ENCODE peak calls at places on chromosomes 1 and 21, in five cellular contexts. One of them, this sample, is unnamed.

GRCh38 chr1:11875094-11875493 is 16.3 kb upstream of the NPPB start:
- DNase-seq in fibroblast of the aortic adventitia: no peak
- DNase-seq in fibroblast of mammary gland: no peak
- DNase-seq in GM23338: peak
- DNase-seq in choroid plexus epithelial cell: no peak
- DNase-seq in this sample: no peak

GRCh38 chr1:18936814-18937481 is 19.5 kb downstream of the IFFO2 start:
- DNase-seq in fibroblast of the aortic adventitia: no peak
- DNase-seq in fibroblast of mammary gland: no peak
- DNase-seq in GM23338: no peak
- DNase-seq in choroid plexus epithelial cell: no peak
- DNase-seq in this sample: no peak

GRCh38 chr1:22412932-22413727 is 38.5 kb upstream of the ZBTB40 start:
- DNase-seq in fibroblast of the aortic adventitia: peak
- DNase-seq in fibroblast of mammary gland: peak
- DNase-seq in GM23338: no peak
- DNase-seq in choroid plexus epithelial cell: no peak
- DNase-seq in this sample: no peak

GRCh38 chr21:27476696-27477095 is 509.8 kb upstream of the ADAMTS5 start:
- DNase-seq in fibroblast of the aortic adventitia: peak
- DNase-seq in fibroblast of mammary gland: peak
- DNase-seq in GM23338: no peak
- DNase-seq in choroid plexus epithelial cell: peak
- DNase-seq in this sample: no peak

GRCh38 chr1:115266729-115267421 is 71.2 kb downstream of the NGF start:
- DNase-seq in fibroblast of the aortic adventitia: no peak
- DNase-seq in fibroblast of mammary gland: peak
- DNase-seq in GM23338: no peak
- DNase-seq in choroid plexus epithelial cell: no peak
- DNase-seq in this sample: no peak

GRCh38 chr1:151705739-151706463 is 10.7 kb downstream of the CELF3 start:
- DNase-seq in fibroblast of the aortic adventitia: no peak
- DNase-seq in fibroblast of mammary gland: peak
- DNase-seq in GM23338: no peak
- DNase-seq in choroid plexus epithelial cell: no peak
- DNase-seq in this sample: no peak

GRCh38 chr1:36771222-36771621 is 263.1 kb downstream of the GRIK3 start:
- DNase-seq in fibroblast of the aortic adventitia: no peak
- DNase-seq in fibroblast of mammary gland: no peak
- DNase-seq in GM23338: peak
- DNase-seq in choroid plexus epithelial cell: no peak
- DNase-seq in this sample: no peak

GRCh38 chr1:106968644-106969043 is 87.8 kb upstream of the PRMT6 start:
- DNase-seq in fibroblast of the aortic adventitia: no peak
- DNase-seq in fibroblast of mammary gland: no peak
- DNase-seq in GM23338: no peak
- DNase-seq in choroid plexus epithelial cell: no peak
- DNase-seq in this sample: no peak

GRCh38 chr1:183417691-183418491 is at the start of gene NMNAT2:
- DNase-seq in fibroblast of the aortic adventitia: peak
- DNase-seq in fibroblast of mammary gland: peak
- DNase-seq in GM23338: peak
- DNase-seq in choroid plexus epithelial cell: peak
- DNase-seq in this sample: peak

GRCh38 chr1:41666991-41667631 is 182.6 kb upstream of the EDN2 start:
- DNase-seq in fibroblast of the aortic adventitia: no peak
- DNase-seq in fibroblast of mammary gland: peak
- DNase-seq in GM23338: no peak
- DNase-seq in choroid plexus epithelial cell: peak
- DNase-seq in this sample: no peak

DNA sequence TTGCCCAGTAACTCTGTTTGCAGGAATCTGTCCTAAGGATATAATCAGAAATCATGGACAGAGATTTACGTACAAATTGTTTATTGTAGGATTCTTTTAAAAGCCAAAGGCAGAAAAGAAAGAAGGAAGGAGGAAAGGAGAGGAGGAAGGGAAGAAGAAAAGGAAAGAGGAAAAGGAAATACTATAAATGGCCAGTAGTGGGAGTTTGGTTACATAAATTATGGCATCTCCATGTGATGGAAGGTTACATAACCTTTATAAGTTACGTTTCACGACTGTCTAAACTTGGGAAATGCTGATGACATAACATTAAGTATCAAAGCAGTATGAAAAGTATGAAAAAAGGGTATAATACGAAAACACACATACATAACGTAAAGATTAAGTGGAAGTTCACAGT is 39.0 kb downstream of the SMYD2 start:
- DNase-seq in fibroblast of the aortic adventitia: no peak
- DNase-seq in fibroblast of mammary gland: no peak
- DNase-seq in GM23338: no peak
- DNase-seq in choroid plexus epithelial cell: no peak
- DNase-seq in this sample: no peak
- TF ChIP-seq CTCF in fibroblast of the aortic adventitia: peak
- TF ChIP-seq CTCF in fibroblast of mammary gland: no peak
- TF ChIP-seq CTCF in GM23338: peak
- TF ChIP-seq CTCF in choroid plexus epithelial cell: no peak
- TF ChIP-seq CTCF in this sample: peak

DNA sequence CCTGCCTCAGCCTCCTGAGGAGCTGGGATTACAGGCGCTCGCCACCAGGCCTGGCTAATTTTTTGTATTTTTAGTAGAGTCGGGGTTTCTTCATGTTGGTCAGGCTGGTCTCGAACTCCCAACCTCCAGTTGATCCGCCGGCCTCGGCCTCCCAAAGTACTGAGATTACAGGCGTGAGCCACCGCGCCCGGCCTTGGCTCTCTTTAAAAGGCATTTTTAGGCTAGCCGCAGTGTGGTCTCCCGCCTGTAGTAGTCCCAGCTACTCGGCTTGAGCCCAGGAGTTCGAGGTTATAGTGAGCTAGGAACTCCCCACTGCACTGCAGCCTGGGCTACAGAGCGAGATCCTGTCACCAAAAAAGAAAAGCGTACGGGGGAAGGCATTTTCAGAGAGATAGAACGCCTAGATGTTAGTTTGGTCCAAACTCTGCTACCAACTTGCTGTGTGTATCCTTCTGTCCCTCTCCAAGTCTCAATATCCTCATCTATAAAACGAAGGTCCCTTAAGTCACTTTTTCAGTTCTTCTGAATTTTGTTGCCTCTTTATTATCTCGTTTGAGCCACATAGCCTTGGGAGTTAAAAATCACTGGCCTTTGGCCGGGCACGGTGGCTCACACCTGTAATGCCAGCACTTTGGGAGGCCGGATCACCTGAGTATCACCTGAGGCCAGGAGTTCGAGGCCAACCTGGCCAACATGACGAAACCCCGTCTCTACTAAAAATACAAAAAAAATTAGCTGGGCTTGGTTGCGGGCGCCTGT is 734 bp downstream of the MED18 start:
- DNase-seq in fibroblast of the aortic adventitia: peak
- DNase-seq in fibroblast of mammary gland: peak
- DNase-seq in GM23338: peak
- DNase-seq in choroid plexus epithelial cell: peak
- DNase-seq in this sample: no peak
- TF ChIP-seq CTCF in fibroblast of the aortic adventitia: peak
- TF ChIP-seq CTCF in fibroblast of mammary gland: no peak
- TF ChIP-seq CTCF in GM23338: peak
- TF ChIP-seq CTCF in choroid plexus epithelial cell: peak
- TF ChIP-seq CTCF in this sample: peak

GRCh38 chr1:113021430-113022085 is 51.4 kb upstream of the LRIG2 start:
- DNase-seq in fibroblast of the aortic adventitia: peak
- DNase-seq in fibroblast of mammary gland: peak
- DNase-seq in GM23338: no peak
- DNase-seq in choroid plexus epithelial cell: peak
- DNase-seq in this sample: no peak
- TF ChIP-seq CTCF in fibroblast of the aortic adventitia: no peak
- TF ChIP-seq CTCF in fibroblast of mammary gland: no peak
- TF ChIP-seq CTCF in GM23338: no peak
- TF ChIP-seq CTCF in choroid plexus epithelial cell: peak
- TF ChIP-seq CTCF in this sample: no peak

GRCh38 chr1:94544706-94545490 is 3.3 kb upstream of the F3 start:
- DNase-seq in fibroblast of the aortic adventitia: peak
- DNase-seq in fibroblast of mammary gland: peak
- DNase-seq in GM23338: no peak
- DNase-seq in choroid plexus epithelial cell: peak
- DNase-seq in this sample: no peak
- TF ChIP-seq CTCF in fibroblast of the aortic adventitia: peak
- TF ChIP-seq CTCF in fibroblast of mammary gland: peak
- TF ChIP-seq CTCF in GM23338: no peak
- TF ChIP-seq CTCF in choroid plexus epithelial cell: peak
- TF ChIP-seq CTCF in this sample: no peak

GRCh38 chr1:97668945-97669344 is 251.9 kb downstream of the DPYD start:
- DNase-seq in fibroblast of the aortic adventitia: peak
- DNase-seq in fibroblast of mammary gland: peak
- DNase-seq in GM23338: no peak
- DNase-seq in choroid plexus epithelial cell: peak
- DNase-seq in this sample: no peak
- TF ChIP-seq CTCF in fibroblast of the aortic adventitia: peak
- TF ChIP-seq CTCF in fibroblast of mammary gland: peak
- TF ChIP-seq CTCF in GM23338: no peak
- TF ChIP-seq CTCF in choroid plexus epithelial cell: peak
- TF ChIP-seq CTCF in this sample: peak

DNA sequence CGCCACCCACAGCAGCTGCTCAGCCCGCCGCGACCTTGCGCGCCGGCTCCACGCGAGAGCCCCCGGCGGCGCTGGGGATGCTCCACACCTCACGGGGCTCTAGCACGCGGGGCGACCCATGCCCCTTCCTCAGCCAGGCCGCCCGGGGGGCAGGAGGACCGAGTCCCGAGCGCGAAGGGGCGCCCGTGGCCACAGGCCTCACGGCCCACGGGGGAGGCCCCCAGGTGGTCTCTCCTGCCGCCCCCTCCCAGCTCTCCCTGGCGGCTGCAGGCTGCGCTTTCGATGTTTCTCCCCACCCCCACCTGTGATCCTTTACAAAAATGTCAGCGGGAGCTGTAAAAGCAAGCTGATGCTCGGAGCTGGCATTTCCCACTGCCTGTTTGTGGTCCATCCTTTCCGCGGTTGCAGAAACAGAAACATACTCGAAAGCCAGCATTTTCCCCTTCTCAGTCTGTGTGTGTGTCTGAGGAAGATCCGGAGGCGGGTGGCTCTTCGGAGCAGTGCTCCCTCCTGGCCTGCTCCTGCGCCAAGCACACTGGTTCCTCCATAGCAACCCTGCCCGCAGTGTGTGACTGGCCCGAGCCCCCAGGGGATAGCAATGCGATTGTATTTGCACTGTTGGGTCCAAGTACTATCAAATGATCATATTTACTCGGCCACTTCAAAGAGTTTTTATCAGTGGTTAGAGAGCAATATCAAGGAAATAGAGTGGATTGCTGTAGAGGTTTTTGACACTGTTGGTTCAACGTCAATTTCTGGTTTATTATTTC is 2.1 kb downstream of the KIF26B start:
- DNase-seq in fibroblast of the aortic adventitia: peak
- DNase-seq in fibroblast of mammary gland: peak
- DNase-seq in GM23338: peak
- DNase-seq in choroid plexus epithelial cell: peak
- DNase-seq in this sample: no peak
- TF ChIP-seq CTCF in fibroblast of the aortic adventitia: no peak
- TF ChIP-seq CTCF in fibroblast of mammary gland: no peak
- TF ChIP-seq CTCF in GM23338: no peak
- TF ChIP-seq CTCF in choroid plexus epithelial cell: no peak
- TF ChIP-seq CTCF in this sample: peak